ENCODE peak calls at places on chromosomes 16 and 17, in four cellular contexts. L, N, P and W are unnamed samples.

GRCh38 chr17:78883533-78884131 is 19.4 kb downstream of the CEP295NL start:
- DNase-seq in P (peak; percentile 94), N (peak; percentile 83), L (peak; percentile 25), W (peak; percentile 95)

GRCh38 chr17:1705004-1705403 is 5.2 kb downstream of the TLCD2 start:
- DNase-seq in N (no peak), P (no peak), L (no peak), W (no peak)

GRCh38 chr16:49471038-49471727 is 97.6 kb downstream of the C16orf78 start:
- DNase-seq in L (peak; percentile 3), P (peak; percentile 33), N (no peak), W (no peak)

GRCh38 chr16:85360323-85361277 is 248.3 kb upstream of the CIBAR2 start:
- DNase-seq in P (no peak), L (no peak), N (peak; percentile 55), W (no peak)

GRCh38 chr17:54901230-54901847 is 687 bp downstream of the TOM1L1 start:
- DNase-seq in L (no peak), P (no peak), N (peak; percentile 2), W (no peak)

GRCh38 chr16:64910351-64910750 is 211.5 kb downstream of the CDH11 start:
- DNase-seq in P (peak; percentile 78), L (no peak), N (no peak), W (peak; percentile 71)

GRCh38 chr16:69311533-69312388 is 611 bp downstream of the VPS4A start:
- DNase-seq in P (peak; percentile 75), N (peak; percentile 58), L (peak; percentile 43), W (no peak)

GRCh38 chr16:87126403-87127025 is 190.7 kb downstream of the C16orf95 start:
- DNase-seq in L (no peak), P (no peak), N (no peak), W (no peak)